ENCODE peak calls at places on chromosomes 11 and 22, in five cellular contexts. M, P, N, K and I are unnamed samples.

GRCh38 chr11:28086569-28086968 is 21.4 kb downstream of the KIF18A start:
- DNase-seq in M (peak), P (no peak), N (no peak), K (no peak), I (no peak)

GRCh38 chr11:61791737-61792309 is 576 bp downstream of the TMEM258 start:
- DNase-seq in P (no peak), N (peak), M (peak), K (no peak), I (peak)

GRCh38 chr11:23063261-23063660 is 203.0 kb upstream of the CCDC179 start:
- DNase-seq in P (no peak), M (no peak), N (no peak), K (no peak), I (no peak)

GRCh38 chr22:24592846-24593809 is at the start of gene LRRC75B:
- DNase-seq in N (no peak), P (no peak), K (peak), M (peak), I (peak)

GRCh38 chr11:128669491-128669890 is 24.4 kb upstream of the FLI1 start:
- DNase-seq in P (no peak), K (no peak), M (peak), N (no peak), I (peak)

GRCh38 chr11:5719703-5720495 is 16.3 kb upstream of the OR56B1 start:
- DNase-seq in P (no peak), N (no peak), M (no peak), K (no peak), I (no peak)

GRCh38 chr11:78532991-78533861 is 41.4 kb downstream of the NARS2 start:
- DNase-seq in N (no peak), K (no peak), M (no peak), P (no peak), I (no peak)

GRCh38 chr11:27621440-27622161 is 78.7 kb downstream of the BDNF start:
- DNase-seq in K (no peak), M (peak), N (no peak), P (no peak), I (no peak)

GRCh38 chr11:11534981-11535380 is 86.8 kb downstream of the GALNT18 start:
- DNase-seq in P (no peak), N (no peak), M (no peak), K (no peak), I (no peak)

GRCh38 chr11:828501-829115 is 889 bp downstream of the CRACR2B start:
- DNase-seq in K (no peak), M (no peak), P (no peak), N (no peak), I (no peak)

GRCh38 chr22:29309332-29310064 is 3.0 kb downstream of the GAS2L1 start:
- DNase-seq in P (no peak), M (no peak), K (no peak), N (no peak), I (no peak)

GRCh38 chr11:69479591-69480271 is 1.7 kb upstream of the LINC01488 start:
- DNase-seq in P (no peak), K (no peak), M (no peak), N (no peak), I (no peak)

GRCh38 chr22:29531419-29531818 is 22.1 kb downstream of the THOC5 start:
- DNase-seq in P (no peak), N (no peak), K (no peak), M (peak), I (peak)

GRCh38 chr22:44726439-44726838 is 24.4 kb downstream of the PRR5 start:
- DNase-seq in K (no peak), M (no peak), N (no peak), P (no peak), I (no peak)

GRCh38 chr22:19902245-19902699 is 39.3 kb upstream of the COMT start:
- DNase-seq in M (no peak), P (no peak), K (no peak), N (no peak), I (no peak)

GRCh38 chr22:50012201-50013181 is at the start of gene IL17REL:
- DNase-seq in K (no peak), N (no peak), M (no peak), P (no peak), I (no peak)

GRCh38 chr11:59666969-59667368 is 1.9 kb downstream of the PATL1 start:
- DNase-seq in N (no peak), M (peak), P (no peak), K (no peak), I (no peak)

GRCh38 chr11:74011360-74012071 is 2.6 kb upstream of the UCP3 start:
- DNase-seq in P (no peak), M (no peak), K (no peak), N (no peak), I (no peak)

GRCh38 chr11:62708423-62709261 is 1.2 kb downstream of the GNG3 start:
- DNase-seq in K (no peak), P (no peak), M (no peak), N (no peak), I (no peak)

GRCh38 chr11:128726464-128727139 is 32.7 kb downstream of the FLI1 start:
- DNase-seq in M (no peak), N (no peak), K (no peak), P (no peak), I (no peak)

GRCh38 chr11:36398261-36398953 is 102.3 kb downstream of the PRR5L start:
- DNase-seq in M (no peak), K (no peak), N (no peak), P (no peak), I (no peak)

GRCh38 chr11:100328626-100329340 is 358.3 kb upstream of the ARHGAP42 start:
- DNase-seq in N (no peak), P (no peak), K (no peak), M (no peak), I (peak)

GRCh38 chr11:14269956-14270355 is 89.0 kb downstream of the RRAS2 start:
- DNase-seq in M (no peak), K (no peak), P (no peak), N (no peak), I (no peak)

GRCh38 chr11:46050065-46050464 is 71.2 kb downstream of the PHF21A start:
- DNase-seq in K (no peak), N (no peak), P (no peak), M (peak), I (peak)

GRCh38 chr11:30984827-30985226 is 384.7 kb downstream of the DCDC1 start:
- DNase-seq in N (no peak), M (no peak), P (no peak), K (no peak), I (peak)